ENCODE peak calls at places on chromosomes 5 and 9, in nine cellular contexts. H, P, O, T, Z, K, F, S and Q are unnamed samples.

GRCh38 chr9:98869866-98870265 is 62.4 kb downstream of the GALNT12 start:
- DNase-seq in P (no peak), K (no peak), F (no peak), S (no peak), H (no peak), T (no peak), Z (no peak), O (no peak), Q (no peak)

GRCh38 chr9:137176302-137177182 is 4.7 kb upstream of the TMEM210 start:
- DNase-seq in F (no peak), H (no peak), K (peak), O (no peak), P (no peak), T (peak), Z (no peak), S (peak), Q (no peak)

GRCh38 chr5:123561230-123561629 is 49.3 kb downstream of the CSNK1G3 start:
- DNase-seq in S (no peak), F (no peak), P (no peak), T (no peak), H (no peak), O (no peak), K (no peak), Z (no peak), Q (no peak)

GRCh38 chr5:57779383-57780223 is 297.0 kb upstream of the ACTBL2 start:
- DNase-seq in S (peak), F (peak), K (peak), P (peak), O (no peak), Z (no peak), T (peak), H (no peak), Q (no peak)

GRCh38 chr5:40071870-40072269 is 607.8 kb upstream of the PTGER4 start:
- DNase-seq in O (no peak), K (no peak), H (no peak), P (no peak), F (no peak), Z (no peak), S (no peak), T (no peak), Q (no peak)

GRCh38 chr9:107033974-107034373 is 171.0 kb downstream of the ZNF462 start:
- DNase-seq in S (no peak), F (no peak), P (no peak), H (no peak), K (no peak), T (no peak), O (no peak), Z (no peak), Q (no peak)

GRCh38 chr9:135284386-135285134 is 195.0 kb upstream of the PPP1R26 start:
- DNase-seq in S (no peak), K (no peak), P (no peak), Z (no peak), H (no peak), T (no peak), O (no peak), F (no peak), Q (no peak)

GRCh38 chr9:95091971-95092320 is 225.6 kb downstream of the FANCC start:
- DNase-seq in T (no peak), S (peak), Z (no peak), H (no peak), P (no peak), K (no peak), F (no peak), O (no peak), Q (no peak)

GRCh38 chr9:69672828-69673640 is 863 bp upstream of the APBA1 start:
- DNase-seq in F (peak), K (peak), P (peak), O (peak), H (peak), Z (peak), S (peak), T (peak), Q (peak)

GRCh38 chr5:60232051-60232794 is 338.7 kb upstream of the PDE4D start:
- DNase-seq in H (no peak), Z (no peak), F (no peak), T (no peak), K (no peak), S (no peak), O (no peak), P (no peak), Q (no peak)

GRCh38 chr9:136077491-136077890 is 17.6 kb downstream of the NACC2 start:
- DNase-seq in O (no peak), H (no peak), S (no peak), Z (no peak), P (no peak), K (peak), T (no peak), F (no peak), Q (no peak)

GRCh38 chr5:103829585-103829984 is 267.0 kb upstream of the NUDT12 start:
- DNase-seq in O (no peak), P (no peak), H (no peak), T (no peak), K (peak), S (no peak), F (no peak), Z (no peak), Q (no peak)

GRCh38 chr5:27311544-27311943 is 273.2 kb upstream of the CDH9 start:
- DNase-seq in S (peak), H (no peak), F (no peak), Z (no peak), O (no peak), T (no peak), K (no peak), P (peak), Q (no peak)

GRCh38 chr9:124284940-124285441 is 27.2 kb downstream of the NEK6 start:
- DNase-seq in H (no peak), K (peak), F (no peak), T (no peak), P (no peak), Z (no peak), O (no peak), S (no peak), Q (no peak)

GRCh38 chr9:13588151-13589043 is 308.9 kb upstream of the MPDZ start:
- DNase-seq in Z (no peak), H (no peak), T (no peak), K (no peak), S (no peak), F (no peak), P (no peak), O (no peak), Q (no peak)

GRCh38 chr9:69027355-69028097 is 8.0 kb upstream of the FXN start:
- DNase-seq in F (peak), P (peak), O (no peak), S (peak), T (peak), K (peak), H (no peak), Z (no peak), Q (no peak)

GRCh38 chr5:98454904-98455303 is 318.6 kb upstream of the RGMB start:
- DNase-seq in P (peak), S (no peak), F (no peak), H (no peak), K (peak), Z (no peak), T (no peak), O (no peak), Q (no peak)

GRCh38 chr5:173618927-173619519 is 2.6 kb upstream of the BOD1 start:
- DNase-seq in K (peak), T (peak), F (no peak), P (peak), O (no peak), H (no peak), S (peak), Z (peak), Q (no peak)

GRCh38 chr5:16492398-16493175 is 27.0 kb upstream of the ZNF622 start:
- DNase-seq in H (no peak), P (peak), Z (no peak), F (no peak), S (no peak), O (no peak), K (peak), T (no peak), Q (no peak)

GRCh38 chr9:132346177-132346576 is 8.6 kb downstream of the SETX start:
- DNase-seq in H (no peak), O (no peak), K (no peak), S (no peak), P (no peak), F (no peak), Z (no peak), T (no peak), Q (no peak)

GRCh38 chr9:92504881-92505280 is 22.6 kb upstream of the ASPN start:
- DNase-seq in K (no peak), Z (no peak), S (no peak), T (no peak), F (no peak), P (no peak), O (no peak), H (no peak), Q (no peak)

GRCh38 chr5:10984021-10984420 is 223.0 kb upstream of the DAP start:
- DNase-seq in Z (no peak), K (no peak), F (no peak), H (no peak), T (no peak), P (no peak), S (no peak), O (no peak), Q (no peak)

GRCh38 chr9:84212224-84212623 is 128.3 kb downstream of the SLC28A3 start:
- DNase-seq in P (no peak), K (no peak), Z (no peak), F (no peak), H (no peak), T (no peak), O (no peak), S (no peak), Q (no peak)

GRCh38 chr5:77367733-77368132 is 124.4 kb downstream of the WDR41 start:
- DNase-seq in O (no peak), P (no peak), S (peak), T (no peak), F (no peak), H (no peak), K (peak), Z (no peak), Q (no peak)

GRCh38 chr5:81721049-81721448 is 29.8 kb downstream of the SSBP2 start:
- DNase-seq in H (no peak), P (no peak), F (no peak), S (no peak), Z (no peak), K (no peak), T (no peak), O (no peak), Q (no peak)

GRCh38 chr9:119959846-119960545 is 590.8 kb upstream of the BRINP1 start:
- DNase-seq in H (no peak), P (no peak), K (no peak), T (no peak), S (no peak), F (no peak), O (no peak), Z (no peak), Q (no peak)

GRCh38 chr5:148780711-148781110 is 45.7 kb upstream of the ADRB2 start:
- DNase-seq in S (no peak), K (no peak), P (no peak), Z (no peak), O (no peak), T (peak), H (no peak), F (no peak), Q (no peak)

GRCh38 chr5:127928053-127928452 is 155.5 kb upstream of the SLC12A2 start:
- DNase-seq in K (no peak), F (no peak), O (no peak), H (no peak), Z (no peak), S (no peak), P (no peak), T (no peak), Q (no peak)

GRCh38 chr5:26009742-26010141 is 1028.6 kb downstream of the CDH9 start:
- DNase-seq in O (no peak), K (no peak), F (no peak), Z (no peak), S (peak), T (no peak), P (no peak), H (no peak), Q (no peak)

GRCh38 chr5:172943906-172944305 is 15.3 kb upstream of the RPL26L1 start:
- DNase-seq in T (no peak), P (no peak), F (no peak), H (no peak), O (peak), Z (no peak), S (no peak), K (no peak), Q (no peak)

GRCh38 chr5:66881475-66882161 is 285.4 kb downstream of the MAST4 start:
- DNase-seq in P (no peak), K (no peak), T (no peak), H (no peak), F (no peak), S (no peak), Z (no peak), O (no peak), Q (no peak)

GRCh38 chr5:96752341-96753016 is 55.3 kb downstream of the ERAP1 start:
- DNase-seq in Z (no peak), O (no peak), S (peak), K (peak), T (peak), P (no peak), H (no peak), F (no peak), Q (no peak)

GRCh38 chr9:29588361-29588760 is 2015.1 kb upstream of the C9orf72 start:
- DNase-seq in F (no peak), P (no peak), Z (no peak), T (no peak), O (no peak), S (no peak), H (no peak), K (no peak), Q (no peak)

GRCh38 chr5:76391014-76391413 is 12.1 kb upstream of the IQGAP2 start:
- DNase-seq in F (no peak), Z (no peak), O (no peak), S (no peak), H (no peak), P (no peak), K (no peak), T (no peak), Q (peak)